ENCODE peak calls at places on chromosomes 12 and 14, in seven cellular contexts. J, B, Q, A, X, I and L are unnamed samples.

GRCh38 chr12:31651893-31652521 is 7.5 kb upstream of the ETFBKMT start:
- DNase-seq in B (no peak), Q (no peak), X (no peak), A (no peak), I (no peak), J (no peak), L (peak)

GRCh38 chr12:76029982-76030377 is 1.6 kb downstream of the PHLDA1 start:
- DNase-seq in A (peak), B (peak), J (no peak), X (no peak), Q (no peak), I (no peak), L (no peak)

GRCh38 chr12:109900752-109901580 is 892 bp downstream of the TCHP start:
- DNase-seq in Q (no peak), I (no peak), A (peak), X (no peak), J (no peak), B (no peak), L (peak)

GRCh38 chr12:75471928-75472865 is 8.4 kb upstream of the GLIPR1 start:
- DNase-seq in I (no peak), X (no peak), A (no peak), Q (no peak), B (no peak), J (no peak), L (no peak)

GRCh38 chr12:113440336-113440735 is 18.2 kb downstream of the SDSL start:
- DNase-seq in B (no peak), Q (no peak), A (no peak), J (no peak), I (no peak), X (no peak), L (no peak)

GRCh38 chr12:104457746-104458644 is 1.2 kb downstream of the CHST11 start:
- DNase-seq in Q (no peak), X (no peak), B (peak), J (no peak), A (peak), I (no peak), L (peak)

GRCh38 chr12:15558915-15559528 is 230.2 kb downstream of the EPS8 start:
- DNase-seq in A (no peak), Q (no peak), I (peak), X (no peak), J (no peak), B (peak), L (peak)

GRCh38 chr12:76519538-76519937 is 40.0 kb downstream of the OSBPL8 start:
- DNase-seq in B (peak), X (no peak), I (no peak), J (no peak), Q (no peak), A (no peak), L (no peak)

GRCh38 chr14:98137626-98138025 is 1134.4 kb downstream of the BCL11B start:
- DNase-seq in A (no peak), J (no peak), Q (no peak), X (no peak), B (no peak), I (no peak), L (no peak)

GRCh38 chr14:81169711-81170103 is 51.1 kb downstream of the GTF2A1 start:
- DNase-seq in X (no peak), B (no peak), Q (no peak), J (no peak), I (no peak), A (peak), L (peak)

GRCh38 chr14:91264151-91265150 is 19.9 kb upstream of the GPR68 start:
- DNase-seq in B (no peak), J (no peak), Q (no peak), I (no peak), X (no peak), A (peak), L (peak)

GRCh38 chr12:1161197-1161596 is 170.2 kb downstream of the ERC1 start:
- DNase-seq in X (no peak), I (no peak), B (no peak), Q (no peak), J (no peak), A (no peak), L (no peak)

GRCh38 chr12:7144414-7145120 is 14.4 kb downstream of the CLSTN3 start:
- DNase-seq in I (peak), B (peak), J (no peak), X (no peak), Q (no peak), A (peak), L (peak)

GRCh38 chr12:94714378-94714777 is 64.0 kb upstream of the TMCC3 start:
- DNase-seq in B (peak), I (no peak), J (no peak), X (no peak), Q (no peak), A (no peak), L (no peak)

GRCh38 chr12:49825360-49825970 is 2.7 kb downstream of the NCKAP5L start:
- DNase-seq in X (no peak), J (no peak), A (peak), I (peak), B (no peak), Q (no peak), L (peak)

GRCh38 chr14:99361596-99362220 is 89.7 kb upstream of the BCL11B start:
- DNase-seq in I (no peak), X (no peak), Q (no peak), J (no peak), B (no peak), A (no peak), L (no peak)

GRCh38 chr14:76086636-76087035 is 65.1 kb upstream of the GPATCH2L start:
- DNase-seq in A (no peak), Q (no peak), X (no peak), J (no peak), I (no peak), B (no peak), L (no peak)

GRCh38 chr14:43539210-43539609 is 967.9 kb downstream of the FSCB start:
- DNase-seq in A (peak), Q (no peak), I (no peak), J (no peak), X (no peak), B (peak), L (no peak)

GRCh38 chr14:87952307-87953094 is 40.5 kb downstream of the GALC start:
- DNase-seq in X (no peak), J (no peak), I (no peak), Q (no peak), B (no peak), A (no peak), L (no peak)

GRCh38 chr14:104601786-104602185 is 2.8 kb downstream of the TMEM179 start:
- DNase-seq in Q (no peak), J (no peak), B (no peak), A (no peak), X (no peak), I (peak), L (peak)

GRCh38 chr12:22729898-22730443 is 105.0 kb downstream of the ETNK1 start:
- DNase-seq in J (no peak), B (peak), I (peak), X (no peak), A (no peak), Q (no peak), L (peak)

GRCh38 chr14:60656755-60657608 is 7.7 kb upstream of the SIX1 start:
- DNase-seq in Q (no peak), X (no peak), A (peak), J (no peak), I (peak), B (no peak), L (peak)

GRCh38 chr12:67981236-67982164 is 7.7 kb upstream of the IFNG-AS1 start:
- DNase-seq in I (peak), A (no peak), X (no peak), Q (no peak), B (peak), J (peak), L (peak)

GRCh38 chr12:62562892-62563291 is 96.3 kb downstream of the MON2 start:
- DNase-seq in Q (no peak), B (no peak), I (peak), A (no peak), J (no peak), X (no peak), L (no peak)

GRCh38 chr12:127980585-127980984 is 286.4 kb upstream of the TMEM132C start:
- DNase-seq in B (no peak), J (no peak), A (no peak), X (no peak), Q (no peak), I (no peak), L (no peak)

GRCh38 chr12:2243275-2243674 is 190.5 kb downstream of the CACNA1C start:
- DNase-seq in Q (no peak), X (no peak), J (no peak), I (no peak), B (no peak), A (no peak), L (no peak)

GRCh38 chr12:30908389-30909087 is 18.0 kb upstream of the TSPAN11 start:
- DNase-seq in I (peak), A (no peak), X (no peak), J (no peak), B (peak), Q (no peak), L (peak)